ENCODE peak calls at places on chromosomes 13 and 19, in eight cellular contexts. Y is gastrocnemius medialis, O is cardiac muscle cell, R is IMR-90, Q is uterus, G is tibial artery, C is tibial nerve, J is aorta. K is an unnamed sample.
A peak's percentile ranks its signal among the peaks of the same experiment; 100 is the strongest.

GRCh38 chr13:106521101-106521799 is 14.2 kb downstream of the EFNB2 start:
- DNase-seq in C (no peak), G (no peak), J (no peak), R (no peak), Q (no peak), O (no peak), Y (no peak), K (no peak)

GRCh38 chr13:45468676-45469075 is 3.9 kb downstream of the COG3 start:
- DNase-seq in O (no peak), C (no peak), G (no peak), Q (no peak), Y (no peak), R (no peak), J (no peak), K (peak; percentile 27)

GRCh38 chr13:30499338-30499737 is 33.6 kb upstream of the HMGB1 start:
- DNase-seq in R (no peak), G (no peak), J (no peak), O (no peak), Y (no peak), Q (no peak), C (no peak), K (no peak)

GRCh38 chr13:99086869-99087129 is 108.9 kb upstream of the DOCK9 start:
- DNase-seq in O (no peak), Y (peak; percentile 21), Q (no peak), J (no peak), C (peak; percentile 9), R (no peak), G (peak; percentile 74), K (peak; percentile 53)

GRCh38 chr13:29591310-29591709 is 4.2 kb downstream of the SLC7A1 start:
- DNase-seq in Y (no peak), O (no peak), G (no peak), R (peak; percentile 58), Q (no peak), J (no peak), C (no peak), K (no peak)

GRCh38 chr19:38759590-38760003 is 13.7 kb downstream of the LGALS7 start:
- DNase-seq in G (no peak), Q (no peak), J (no peak), R (no peak), O (peak; percentile 83), C (peak; percentile 49), Y (no peak), K (no peak)

GRCh38 chr13:93227280-93227905 is 786 bp downstream of the GPC6 start:
- DNase-seq in Q (no peak), C (no peak), J (peak; percentile 80), O (peak; percentile 70), Y (no peak), G (peak; percentile 70), R (peak; percentile 52), K (no peak)

GRCh38 chr19:30780032-30780431 is 407.8 kb downstream of the ZNF536 start:
- DNase-seq in O (no peak), G (no peak), Y (no peak), Q (no peak), C (no peak), J (no peak), R (no peak), K (no peak)

GRCh38 chr13:33411312-33411711 is 125.8 kb upstream of the STARD13 start:
- DNase-seq in J (no peak), Y (no peak), O (no peak), R (no peak), C (no peak), Q (no peak), G (no peak), K (no peak)

GRCh38 chr19:682678-683320 is 6.6 kb downstream of the FSTL3 start:
- DNase-seq in C (no peak), Q (no peak), G (no peak), Y (no peak), J (no peak), R (no peak), O (no peak), K (no peak)

GRCh38 chr13:39888865-39889810 is 233.7 kb downstream of the COG6 start:
- DNase-seq in Q (no peak), J (no peak), G (no peak), C (no peak), Y (no peak), O (peak; percentile 59), R (no peak), K (no peak)

GRCh38 chr13:26786651-26787295 is 26.2 kb upstream of the GPR12 start:
- DNase-seq in G (no peak), J (no peak), C (no peak), Q (no peak), O (no peak), Y (no peak), R (no peak), K (no peak)

GRCh38 chr13:98798849-98799645 is 46.6 kb upstream of the SLC15A1 start:
- DNase-seq in G (no peak), O (peak; percentile 87), Y (no peak), Q (no peak), C (no peak), R (peak; percentile 61), J (no peak), K (no peak)

GRCh38 chr19:40467007-40467565 is 285 bp downstream of the SPTBN4 start:
- DNase-seq in C (no peak), R (no peak), O (no peak), Y (no peak), J (no peak), Q (no peak), G (peak; percentile 73), K (no peak)
- H3K4me3 ChIP-seq in C (peak overlapping the region; percentile 85), R (peak overlapping the region; percentile 30), O (peak overlapping the region; percentile 19), Y (peak overlapping the region; percentile 85), J (peak overlapping the region; percentile 55), Q (peak overlapping the region; percentile 53), G (peak overlapping the region; percentile 82), K (no peak overlapping the region)

GRCh38 chr19:56111601-56112312 is 9.3 kb downstream of the ZNF787 start:
- DNase-seq in O (no peak), G (no peak), C (no peak), Q (no peak), J (no peak), R (no peak), Y (no peak), K (no peak)
- H3K4me1 ChIP-seq in O (peaks cover 63% of the 10 kb centered on the region), G (peaks cover 85% of the 10 kb centered on the region), C (no peaks in the 10 kb centered on the region), Q (peaks cover 47% of the 10 kb centered on the region), J (no peaks in the 10 kb centered on the region), R (peaks cover 27% of the 10 kb centered on the region), Y (peaks cover 84% of the 10 kb centered on the region), K (peaks cover 15% of the 10 kb centered on the region)

GRCh38 chr13:71828117-71828516 is 38.9 kb downstream of the DACH1 start:
- DNase-seq in G (no peak), J (no peak), Y (no peak), R (no peak), C (no peak), Q (no peak), O (no peak), K (no peak)
- H3K4me3 ChIP-seq in G (no peak overlapping the region), J (no peak overlapping the region), Y (no peak overlapping the region), R (no peak overlapping the region), C (no peak overlapping the region), Q (no peak overlapping the region), O (no peak overlapping the region), K (no peak overlapping the region)

DNA sequence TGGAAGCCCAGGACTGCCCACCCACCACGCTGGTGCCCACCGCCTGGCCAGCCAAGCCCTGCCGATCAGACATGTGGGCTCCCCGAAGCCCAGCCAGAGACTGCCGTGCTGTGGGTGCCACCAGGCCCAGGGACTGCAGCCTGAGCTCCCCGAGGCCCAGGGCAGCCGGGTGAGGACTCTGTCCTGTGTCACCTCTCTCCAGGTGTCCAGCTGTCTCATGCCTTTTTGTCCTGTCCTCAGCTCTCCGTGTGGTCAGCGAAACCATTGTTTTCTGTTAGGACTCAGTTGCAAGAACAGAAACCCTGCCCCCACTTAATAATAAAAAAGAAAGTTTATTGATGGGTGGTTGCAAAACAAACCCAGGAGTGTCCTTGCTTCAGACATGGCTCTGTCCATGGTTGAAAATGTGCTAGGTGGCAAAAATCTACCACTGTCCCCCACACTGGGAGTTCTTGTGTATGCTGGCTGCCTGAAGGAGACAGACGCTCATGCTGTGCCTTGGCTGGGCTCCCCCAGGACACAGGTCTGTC is 9.9 kb downstream of the PLEKHF1 start:
- DNase-seq in R (no peak), J (no peak), G (peak; percentile 59), C (no peak), Y (no peak), Q (no peak), O (no peak), K (no peak)
- H3K4me1 ChIP-seq in R (peaks cover 5% of the 10 kb centered on the region), J (no peaks in the 10 kb centered on the region), G (peaks cover 62% of the 10 kb centered on the region), C (no peaks in the 10 kb centered on the region), Y (peaks cover 94% of the 10 kb centered on the region), Q (peaks cover 8% of the 10 kb centered on the region), O (no peaks in the 10 kb centered on the region), K (peaks cover 100% of the 10 kb centered on the region)

GRCh38 chr19:12995596-12996541 is 594 bp downstream of the NFIX start:
- DNase-seq in R (peak; percentile 30), Q (no peak), Y (no peak), J (peak; percentile 84), G (no peak), C (peak; percentile 24), O (peak; percentile 48), K (no peak)

GRCh38 chr19:12993562-12993961 is 1.7 kb upstream of the NFIX start:
- DNase-seq in J (no peak), C (no peak), R (no peak), Q (no peak), O (no peak), Y (no peak), G (no peak), K (no peak)

GRCh38 chr19:12992729-12993128 is 2.5 kb upstream of the NFIX start:
- DNase-seq in Y (no peak), J (no peak), C (no peak), R (no peak), O (no peak), G (no peak), Q (no peak), K (no peak)

GRCh38 chr19:12996542-12997094 is 1.3 kb downstream of the NFIX start:
- DNase-seq in O (peak; percentile 47), C (peak; percentile 6), G (no peak), R (peak; percentile 22), Q (no peak), Y (peak; percentile 66), J (peak; percentile 86), K (no peak)

GRCh38 chr19:12994701-12995595 is at the start of gene NFIX:
- DNase-seq in Y (peak; percentile 70), C (peak; percentile 56), G (peak; percentile 86), J (peak; percentile 92), O (peak; percentile 76), Q (peak; percentile 81), R (peak; percentile 39), K (peak; percentile 42)
- H3K4me3 ChIP-seq in Y (peak within 1 kb of the TSS; percentile 86), C (peak within 1 kb of the TSS; percentile 73), G (peak within 1 kb of the TSS; percentile 74), J (peak within 1 kb of the TSS; percentile 73), O (peak within 1 kb of the TSS; percentile 45), Q (peak within 1 kb of the TSS; percentile 63), R (peak within 1 kb of the TSS; percentile 93), K (peak within 1 kb of the TSS; percentile 62)

GRCh38 chr19:13117772-13118423 is at the start of gene NACC1:
- DNase-seq in O (peak; percentile 94), G (peak; percentile 94), R (peak; percentile 82), C (peak; percentile 71), J (peak; percentile 95), Y (peak; percentile 88), Q (peak; percentile 91), K (peak; percentile 90)
- H3K4me1 ChIP-seq in O (peaks cover 11% of the 10 kb centered on the region), G (peaks cover 34% of the 10 kb centered on the region), R (peaks cover 25% of the 10 kb centered on the region), C (no peaks in the 10 kb centered on the region), J (no peaks in the 10 kb centered on the region), Y (peaks cover 36% of the 10 kb centered on the region), Q (peaks cover 26% of the 10 kb centered on the region), K (peaks cover 42% of the 10 kb centered on the region)